ENCODE peak calls at places on chromosome 6, in five cellular contexts. X, M, D, W and Q are unnamed samples.

GRCh38 chr6:28258877-28259777 is at the start of gene NKAPL:
- DNase-seq in X (no peak), M (no peak), D (peak), W (no peak), Q (no peak)

GRCh38 chr6:147604373-147604772 is 95.9 kb downstream of the SAMD5 start:
- DNase-seq in W (no peak), M (no peak), X (no peak), D (no peak), Q (no peak)

GRCh38 chr6:35190306-35190705 is 23.4 kb upstream of the SCUBE3 start:
- DNase-seq in M (no peak), X (no peak), W (no peak), D (no peak), Q (no peak)

GRCh38 chr6:6834356-6835342 is 246.1 kb downstream of the LY86 start:
- DNase-seq in X (no peak), M (no peak), D (no peak), W (no peak), Q (no peak)

GRCh38 chr6:134701301-134701700 is 248.6 kb downstream of the ALDH8A1 start:
- DNase-seq in M (no peak), W (no peak), D (no peak), X (no peak), Q (no peak)

GRCh38 chr6:160801418-160801817 is 99.4 kb downstream of the PLG start:
- DNase-seq in W (no peak), D (no peak), M (no peak), X (no peak), Q (no peak)

GRCh38 chr6:160667854-160668481 is 3.9 kb upstream of the LPA start:
- DNase-seq in D (no peak), X (peak), W (peak), M (peak), Q (peak)

GRCh38 chr6:112308476-112308875 is 38.7 kb upstream of the RFPL4B start:
- DNase-seq in W (no peak), D (no peak), M (no peak), X (no peak), Q (no peak)

GRCh38 chr6:10510592-10511367 is 10.4 kb upstream of the GCNT2 start:
- DNase-seq in W (peak), M (peak), D (no peak), X (peak), Q (peak)

GRCh38 chr6:159483259-159483658 is 209.8 kb downstream of the SOD2 start:
- DNase-seq in D (no peak), W (no peak), X (no peak), M (no peak), Q (no peak)

GRCh38 chr6:41505084-41506049 is 40.8 kb upstream of the FOXP4 start:
- DNase-seq in M (no peak), W (peak), D (peak), X (no peak), Q (peak)

GRCh38 chr6:3297909-3298308 is 39.2 kb downstream of the PSMG4 start:
- DNase-seq in D (no peak), M (no peak), X (no peak), W (no peak), Q (no peak)

GRCh38 chr6:106256201-106256968 is 69.2 kb downstream of the ATG5 start:
- DNase-seq in X (no peak), M (peak), D (no peak), W (no peak), Q (no peak)

GRCh38 chr6:166774292-166774691 is 147.2 kb upstream of the RPS6KA2 start:
- DNase-seq in D (no peak), W (peak), M (no peak), X (no peak), Q (peak)

GRCh38 chr6:42131531-42131930 is 10.9 kb downstream of the C6orf132 start:
- DNase-seq in D (no peak), M (no peak), W (no peak), X (no peak), Q (peak)

GRCh38 chr6:72715119-72715518 is 93.3 kb downstream of the KCNQ5 start:
- DNase-seq in W (no peak), D (no peak), M (no peak), X (no peak), Q (peak)

GRCh38 chr6:44253307-44254101 is 3.8 kb downstream of the SLC35B2 start:
- DNase-seq in W (no peak), X (peak), D (no peak), M (peak), Q (peak)

GRCh38 chr6:107079429-107079828 is 35.9 kb downstream of the BEND3 start:
- DNase-seq in X (no peak), D (no peak), W (no peak), M (no peak), Q (no peak)

GRCh38 chr6:13908955-13909381 is 15.8 kb upstream of the RNF182 start:
- DNase-seq in M (peak), W (peak), D (no peak), X (peak), Q (peak)

GRCh38 chr6:101545171-101545570 is 151.7 kb downstream of the GRIK2 start:
- DNase-seq in M (no peak), W (no peak), X (no peak), D (no peak), Q (no peak)

GRCh38 chr6:167589615-167589940 is 237.1 kb upstream of the AFDN start:
- DNase-seq in D (no peak), M (no peak), W (no peak), X (no peak), Q (no peak)

GRCh38 chr6:145036848-145037567 is 698.3 kb downstream of the EPM2A start:
- DNase-seq in D (no peak), W (no peak), X (no peak), M (no peak), Q (no peak)

GRCh38 chr6:30195951-30196350 is 17.3 kb downstream of the TRIM26 start:
- DNase-seq in M (no peak), D (no peak), X (no peak), W (no peak), Q (no peak)

GRCh38 chr6:141824258-141824795 is 308.4 kb upstream of the GJE1 start:
- DNase-seq in M (no peak), W (no peak), D (no peak), X (no peak), Q (no peak)

GRCh38 chr6:138571585-138572199 is 72.4 kb upstream of the NHSL1 start:
- DNase-seq in D (no peak), W (no peak), M (no peak), X (no peak), Q (no peak)

GRCh38 chr6:156776470-156776840 is 723 bp upstream of the ARID1B start:
- DNase-seq in W (no peak), M (peak), X (no peak), D (no peak), Q (no peak)

GRCh38 chr6:118012944-118013343 is 105.9 kb downstream of the SLC35F1 start:
- DNase-seq in X (no peak), W (no peak), D (no peak), M (no peak), Q (no peak)

GRCh38 chr6:166567107-166567506 is 19.4 kb downstream of the RAMACL start:
- DNase-seq in W (no peak), D (peak), M (no peak), X (no peak), Q (peak)

GRCh38 chr6:101851911-101852310 is 458.4 kb downstream of the GRIK2 start:
- DNase-seq in M (no peak), D (no peak), X (no peak), W (no peak), Q (no peak)

GRCh38 chr6:155832596-155832995 is 377.0 kb upstream of the NOX3 start:
- DNase-seq in W (no peak), X (no peak), M (peak), D (no peak), Q (peak)

GRCh38 chr6:70734979-70735378 is 67.3 kb downstream of the SMAP1 start:
- DNase-seq in X (no peak), W (no peak), D (no peak), M (no peak), Q (no peak)